ENCODE peak calls at places on chromosomes 2 and 18, in seven cellular contexts. D is body of pancreas; S is right atrium auricular region; N is CD8-positive, alpha-beta T cell; E is CD8-positive, alpha-beta memory T cell; U is tibial nerve; O is right cardiac atrium. Q is an unnamed sample. For H3K4me1, the result is how much of the 10 kb centered on the place peaks cover.

GRCh38 chr2:202030676-202031075 is 3.0 kb upstream of the FZD7 start:
- DNase-seq in D (no peak), S (no peak), N (no peak), E (no peak), U (no peak), O (no peak), Q (no peak)

GRCh38 chr2:218032336-218033171 is 29.8 kb upstream of the TNS1 start:
- DNase-seq in D (no peak), S (peak), N (peak), E (no peak), U (no peak), O (peak), Q (no peak)

GRCh38 chr2:8049851-8050571 is 631.8 kb upstream of the ID2 start:
- DNase-seq in D (no peak), S (no peak), N (no peak), E (no peak), U (no peak), O (no peak), Q (no peak)

GRCh38 chr18:12838178-12838634 is 45.8 kb downstream of the PTPN2 start:
- DNase-seq in D (peak), S (no peak), N (no peak), E (no peak), U (no peak), O (no peak), Q (no peak)

GRCh38 chr2:48229063-48229462 is 300.9 kb upstream of the STON1 start:
- DNase-seq in D (no peak), S (no peak), N (no peak), E (no peak), U (no peak), O (no peak), Q (no peak)

GRCh38 chr2:8004250-8004681 is 677.6 kb upstream of the ID2 start:
- DNase-seq in D (peak), S (peak), N (no peak), E (no peak), U (no peak), O (no peak), Q (no peak)

GRCh38 chr2:75340560-75340959 is 141.2 kb upstream of the TACR1 start:
- DNase-seq in D (no peak), S (no peak), N (no peak), E (no peak), U (no peak), O (no peak), Q (no peak)

GRCh38 chr2:194867328-194867727 is 789.7 kb upstream of the SLC39A10 start:
- DNase-seq in D (no peak), S (no peak), N (no peak), E (no peak), U (no peak), O (no peak), Q (no peak)

GRCh38 chr18:50429207-50429948 is 54.5 kb downstream of the SKA1 start:
- DNase-seq in D (peak), S (no peak), N (no peak), E (no peak), U (no peak), O (no peak), Q (no peak)

GRCh38 chr18:46471809-46472498 is 185.1 kb downstream of the LOXHD1 start:
- DNase-seq in D (no peak), S (no peak), N (no peak), E (no peak), U (no peak), O (no peak), Q (no peak)

GRCh38 chr2:157698430-157698829 is 69.8 kb upstream of the ACVR1C start:
- DNase-seq in D (no peak), S (no peak), N (no peak), E (no peak), U (no peak), O (no peak), Q (no peak)

GRCh38 chr2:71697106-71698010 is 244.0 kb downstream of the DYSF start:
- DNase-seq in D (no peak), S (no peak), N (no peak), E (no peak), U (no peak), O (peak), Q (no peak)

GRCh38 chr2:7971248-7971647 is 710.6 kb upstream of the ID2 start:
- DNase-seq in D (no peak), S (no peak), N (no peak), E (no peak), U (no peak), O (no peak), Q (no peak)

GRCh38 chr18:45560870-45561269 is 54.4 kb upstream of the SLC14A2 start:
- DNase-seq in D (no peak), S (no peak), N (no peak), E (no peak), U (no peak), O (no peak), Q (no peak)

GRCh38 chr2:85862426-85862825 is 26.4 kb downstream of the ST3GAL5 start:
- DNase-seq in D (no peak), S (no peak), N (peak), E (peak), U (no peak), O (no peak), Q (no peak)

GRCh38 chr2:69559696-69560482 is 83.7 kb downstream of the AAK1 start:
- DNase-seq in D (peak), S (no peak), N (no peak), E (no peak), U (no peak), O (no peak), Q (peak)

GRCh38 chr2:128362889-128363228 is 44.2 kb upstream of the HS6ST1 start:
- DNase-seq in D (peak), S (no peak), N (no peak), E (no peak), U (no peak), O (no peak), Q (no peak)

GRCh38 chr2:130377491-130377890 is 21.6 kb downstream of the PTPN18 start:
- DNase-seq in D (no peak), S (no peak), N (no peak), E (no peak), U (no peak), O (no peak), Q (no peak)

GRCh38 chr18:43314931-43315330 is 37.6 kb upstream of the SYT4 start:
- DNase-seq in D (no peak), S (no peak), N (no peak), E (no peak), U (no peak), O (no peak), Q (no peak)

GRCh38 chr2:38171208-38171858 is 95.4 kb upstream of the CYP1B1 start:
- DNase-seq in D (no peak), S (no peak), N (no peak), E (no peak), U (no peak), O (no peak), Q (no peak)

GRCh38 chr2:44751754-44752479 is 189.6 kb upstream of the SIX3 start:
- DNase-seq in D (no peak), S (no peak), N (no peak), E (no peak), U (no peak), O (no peak), Q (no peak)

GRCh38 chr2:44097322-44097907 is 71.3 kb upstream of the PPM1B start:
- DNase-seq in D (no peak), S (no peak), N (no peak), E (no peak), U (no peak), O (no peak), Q (no peak)

GRCh38 chr2:75491129-75491753 is 69.5 kb downstream of the EVA1A start:
- DNase-seq in D (no peak), S (no peak), N (no peak), E (no peak), U (no peak), O (no peak), Q (no peak)

GRCh38 chr2:215750763-215751162 is 262.6 kb downstream of the MREG start:
- DNase-seq in D (no peak), S (no peak), N (no peak), E (no peak), U (no peak), O (no peak), Q (peak)

GRCh38 chr2:111161971-111162370 is 41.3 kb downstream of the BCL2L11 start:
- DNase-seq in D (peak), S (no peak), N (no peak), E (no peak), U (no peak), O (peak), Q (no peak)

GRCh38 chr2:130799295-130799694 is 37.4 kb upstream of the ARHGEF4 start:
- DNase-seq in D (no peak), S (no peak), N (no peak), E (no peak), U (no peak), O (no peak), Q (no peak)

GRCh38 chr2:189254268-189254883 is 74.8 kb upstream of the COL5A2 start:
- DNase-seq in D (peak), S (peak), N (no peak), E (no peak), U (peak), O (peak), Q (no peak)

GRCh38 chr2:69483696-69484095 is 46.5 kb upstream of the NFU1 start:
- DNase-seq in D (peak), S (no peak), N (no peak), E (no peak), U (no peak), O (no peak), Q (no peak)

GRCh38 chr2:240305369-240305962 is 130.0 kb upstream of the GPC1 start:
- DNase-seq in D (no peak), S (no peak), N (no peak), E (no peak), U (no peak), O (no peak), Q (no peak)

GRCh38 chr2:80519699-80520291 is 215.2 kb upstream of the LRRTM1 start:
- DNase-seq in D (no peak), S (no peak), N (no peak), E (no peak), U (no peak), O (no peak), Q (no peak)

GRCh38 chr2:71746946-71747501 is 293.7 kb downstream of the DYSF start:
- DNase-seq in D (peak), S (peak), N (no peak), E (no peak), U (peak), O (peak), Q (no peak)

GRCh38 chr18:27656167-27656778 is 471.2 kb upstream of the CHST9 start:
- DNase-seq in D (peak), S (no peak), N (no peak), E (no peak), U (no peak), O (no peak), Q (no peak)

GRCh38 chr2:230262246-230262645 is 36.7 kb downstream of the SP140 start:
- DNase-seq in D (no peak), S (no peak), N (no peak), E (no peak), U (no peak), O (no peak), Q (no peak)

GRCh38 chr2:179186126-179186525 is 78.5 kb downstream of the SESTD1 start:
- DNase-seq in D (no peak), S (no peak), N (no peak), E (no peak), U (no peak), O (no peak), Q (no peak)

GRCh38 chr18:54558609-54559585 is 32.1 kb upstream of the DYNAP start:
- DNase-seq in D (peak), S (no peak), N (no peak), E (no peak), U (no peak), O (no peak), Q (no peak)

GRCh38 chr18:75070625-75071483 is 138.1 kb downstream of the PTGR3 start:
- DNase-seq in D (peak), S (peak), N (peak), E (peak), U (no peak), O (no peak), Q (peak)

GRCh38 chr2:159249955-159250723 is 36.4 kb downstream of the WDSUB1 start:
- DNase-seq in D (peak), S (peak), N (no peak), E (no peak), U (no peak), O (peak), Q (no peak)

GRCh38 chr2:234500394-234501006 is 3.6 kb upstream of the ARL4C start:
- DNase-seq in D (peak), S (no peak), N (peak), E (peak), U (no peak), O (no peak), Q (peak)
- H3K4me3 ChIP-seq in D (no peak), S (no peak), N (no peak), E (no peak), U (no peak), O (no peak), Q (peak)

GRCh38 chr2:239286901-239287300 is 113.9 kb downstream of the HDAC4 start:
- DNase-seq in D (no peak), S (no peak), N (no peak), E (no peak), U (peak), O (peak), Q (no peak)

GRCh38 chr2:239283961-239284801 is 116.6 kb downstream of the HDAC4 start:
- DNase-seq in D (no peak), S (no peak), N (no peak), E (no peak), U (peak), O (peak), Q (no peak)

GRCh38 chr2:239287461-239287860 is 113.4 kb downstream of the HDAC4 start:
- DNase-seq in D (no peak), S (no peak), N (no peak), E (no peak), U (peak), O (peak), Q (no peak)

GRCh38 chr2:239285071-239285931 is 115.5 kb downstream of the HDAC4 start:
- DNase-seq in D (no peak), S (no peak), N (no peak), E (no peak), U (peak), O (peak), Q (peak)

DNA sequence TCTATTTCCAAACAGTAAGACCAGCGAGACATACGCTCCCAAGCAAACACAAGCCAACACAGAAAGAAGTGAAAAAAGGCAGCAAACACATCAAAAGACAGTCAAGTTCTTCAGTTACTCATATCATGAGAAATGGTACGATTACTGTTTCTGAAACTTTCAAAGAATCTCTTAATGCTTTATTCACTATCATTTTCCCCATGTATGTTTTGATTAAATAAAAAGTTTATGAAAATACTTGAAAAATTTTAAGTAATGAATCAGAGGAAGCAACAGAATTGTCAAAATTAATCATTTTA is 114.9 kb downstream of the HDAC4 start:
- DNase-seq in D (no peak), S (no peak), N (no peak), E (no peak), U (no peak), O (no peak), Q (peak)
- H3K27ac ChIP-seq in D (no peak), S (no peak), N (no peak), E (no peak), U (no peak), O (no peak), Q (peak)

DNA sequence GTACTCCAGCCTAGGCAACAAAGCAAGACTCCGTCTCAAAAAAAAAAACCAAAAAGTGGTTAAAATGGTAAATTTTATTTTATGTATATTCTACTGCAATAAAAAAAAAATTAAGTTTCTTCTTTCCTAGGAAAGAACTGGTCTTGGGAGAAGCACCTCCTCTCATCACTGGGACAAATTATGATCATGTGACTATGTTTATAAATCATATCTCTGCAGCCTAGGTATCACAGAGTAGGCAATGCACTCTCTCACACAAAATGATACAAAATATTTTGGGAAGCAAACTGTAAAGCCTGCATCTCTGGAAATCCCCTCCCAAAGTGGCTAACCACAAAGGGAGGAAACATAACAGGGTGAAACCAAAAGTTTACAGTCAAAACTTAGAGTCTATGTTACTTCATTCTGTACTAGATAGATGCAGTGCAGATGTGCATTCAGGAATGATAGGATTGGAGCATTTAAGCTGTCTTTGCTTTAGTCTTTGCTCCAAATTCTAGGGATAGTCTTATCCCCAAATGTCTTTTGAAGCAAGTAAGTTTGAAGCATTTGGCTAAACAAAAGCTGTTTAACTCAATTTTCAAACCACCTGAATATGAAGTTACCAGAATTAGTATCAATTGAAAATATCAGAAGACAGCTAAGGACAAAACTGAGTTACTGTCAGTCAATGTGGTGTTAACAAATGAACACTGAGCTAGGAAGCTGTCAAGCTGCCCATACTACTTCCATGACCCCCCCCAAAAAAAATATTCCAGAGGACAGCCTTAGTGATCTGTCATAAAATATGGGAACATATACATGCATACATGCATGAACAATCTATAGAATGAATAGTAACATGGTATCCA is 21.1 kb upstream of the MALT1 start:
- DNase-seq in D (no peak), S (no peak), N (no peak), E (no peak), U (no peak), O (no peak), Q (no peak)
- H3K4me1 ChIP-seq in D (under half), S (under half), N (under half), E (under half), U (under half), O (under half), Q (under half)

GRCh38 chr2:101706121-101706818 is 8.8 kb downstream of the MAP4K4 start:
- DNase-seq in D (no peak), S (no peak), N (no peak), E (no peak), U (no peak), O (no peak), Q (no peak)
- H3K4me3 ChIP-seq in D (no peak), S (no peak), N (peak), E (peak), U (no peak), O (no peak), Q (peak)

GRCh38 chr2:238139141-238139840 is 823 bp downstream of the KLHL30 start:
- DNase-seq in D (no peak), S (no peak), N (no peak), E (no peak), U (no peak), O (peak), Q (peak)
- H3K27ac ChIP-seq in D (no peak), S (peak), N (no peak), E (no peak), U (no peak), O (peak), Q (no peak)

DNA sequence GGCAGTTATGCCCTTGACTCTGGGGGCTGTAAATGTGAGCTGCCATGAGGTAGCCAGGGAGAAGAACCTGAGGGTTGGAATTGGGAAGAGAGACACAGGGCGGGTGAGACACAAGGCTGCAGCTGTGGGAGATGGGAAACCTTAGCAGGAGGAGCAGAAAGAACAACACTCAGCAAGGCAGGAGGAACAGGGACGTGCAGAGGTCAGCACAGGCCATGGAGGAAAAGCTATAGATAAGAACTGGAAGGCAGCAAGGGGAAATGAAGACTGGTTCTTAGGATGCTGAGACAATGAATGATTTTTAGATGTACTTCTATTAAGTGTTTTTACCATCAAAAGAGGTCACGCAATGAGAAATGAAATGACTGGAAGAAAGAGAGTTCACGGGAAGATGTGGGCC is 80.2 kb downstream of the USP40 start:
- DNase-seq in D (no peak), S (no peak), N (no peak), E (no peak), U (no peak), O (no peak), Q (no peak)
- H3K4me1 ChIP-seq in D (under half), S (under half), N (under half), E (under half), U (under half), O (under half), Q (under half)

DNA sequence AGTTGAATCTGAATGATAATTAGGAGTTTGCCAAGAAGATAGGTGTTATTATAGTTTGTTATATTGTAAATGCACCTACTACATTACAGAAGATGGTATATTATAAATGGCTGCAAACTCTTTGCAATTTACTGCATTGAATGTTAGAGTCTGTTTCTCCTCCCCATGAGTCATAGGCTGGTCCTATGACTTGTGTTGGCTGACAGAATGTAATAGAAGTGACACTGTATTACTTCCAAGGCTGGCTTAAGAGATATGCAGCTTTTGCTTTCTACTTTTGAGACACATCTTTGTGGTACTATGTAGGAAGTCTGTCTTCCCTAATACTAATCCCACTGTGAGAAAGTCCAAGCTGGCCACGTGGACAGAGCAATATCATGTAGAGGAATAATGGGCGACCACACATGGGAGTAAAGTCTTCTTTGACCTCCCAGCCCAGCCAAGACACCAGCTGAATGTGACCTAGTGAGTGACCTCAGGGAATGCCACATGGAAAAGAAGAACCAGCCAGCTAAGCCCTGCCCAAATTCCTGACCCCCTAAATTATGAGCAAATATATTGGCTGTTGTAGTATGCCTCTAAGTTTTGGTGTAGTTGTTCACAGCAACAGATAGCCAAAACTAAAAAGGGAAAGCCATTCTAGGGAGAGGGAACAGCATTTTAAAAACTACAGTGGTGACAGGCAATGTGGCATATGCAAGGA is 6.8 kb upstream of the DDX1 start:
- DNase-seq in D (no peak), S (no peak), N (no peak), E (no peak), U (no peak), O (no peak), Q (no peak)
- H3K4me3 ChIP-seq in D (no peak), S (no peak), N (no peak), E (no peak), U (no peak), O (no peak), Q (no peak)

GRCh38 chr2:160303527-160303926 is 103.5 kb upstream of the ITGB6 start:
- DNase-seq in D (no peak), S (no peak), N (no peak), E (no peak), U (no peak), O (no peak), Q (no peak)

GRCh38 chr2:160306985-160307384 is 106.9 kb upstream of the ITGB6 start:
- DNase-seq in D (peak), S (no peak), N (no peak), E (no peak), U (no peak), O (no peak), Q (no peak)

GRCh38 chr2:160303076-160303475 is 103.0 kb upstream of the ITGB6 start:
- DNase-seq in D (no peak), S (no peak), N (no peak), E (no peak), U (no peak), O (no peak), Q (no peak)

GRCh38 chr2:160308476-160308875 is 108.4 kb upstream of the ITGB6 start:
- DNase-seq in D (no peak), S (no peak), N (no peak), E (no peak), U (no peak), O (no peak), Q (no peak)

GRCh38 chr2:160305081-160305750 is 105.1 kb upstream of the ITGB6 start:
- DNase-seq in D (no peak), S (no peak), N (no peak), E (no peak), U (no peak), O (no peak), Q (no peak)
- H3K27ac ChIP-seq in D (no peak), S (no peak), N (no peak), E (no peak), U (no peak), O (no peak), Q (no peak)